ENCODE peak calls at places on chromosomes 7 and 10, in four cellular contexts. P is gastrocnemius medialis, K is HCT116, J is GM06990. M is an unnamed sample. For H3K27me3, the result is how much of the 10 kb centered on the place peaks cover.

GRCh38 chr7:55019691-55020480 is 1.1 kb downstream of the EGFR start:
- DNase-seq in K (no peak), J (no peak), P (peak), M (peak)

GRCh38 chr7:18590744-18591340 is 95.3 kb downstream of the HDAC9 start:
- DNase-seq in J (no peak), P (no peak), K (peak), M (no peak)

GRCh38 chr7:80929619-80930018 is 10.8 kb upstream of the SEMA3C start:
- DNase-seq in J (no peak), P (no peak), K (no peak), M (no peak)

GRCh38 chr7:83976302-83976701 is 218.3 kb downstream of the SEMA3A start:
- DNase-seq in P (no peak), J (no peak), K (no peak), M (no peak)

GRCh38 chr7:24827589-24827988 is 70.3 kb upstream of the GSDME start:
- DNase-seq in P (no peak), J (no peak), K (no peak), M (no peak)

GRCh38 chr10:118246340-118247247 is 95.5 kb downstream of the FAM204A start:
- DNase-seq in J (no peak), P (no peak), K (no peak), M (no peak)

GRCh38 chr10:111234903-111235302 is 158.1 kb downstream of the ADRA2A start:
- DNase-seq in J (no peak), P (no peak), K (no peak), M (no peak)

GRCh38 chr7:43834463-43835251 is 34.7 kb downstream of the MRPS24 start:
- DNase-seq in P (no peak), J (peak), K (no peak), M (no peak)

GRCh38 chr7:135205850-135206249 is 5.5 kb downstream of the WDR91 start:
- DNase-seq in K (no peak), P (no peak), J (no peak), M (no peak)

GRCh38 chr10:31599626-31600504 is 280.8 kb downstream of the ZEB1 start:
- DNase-seq in P (no peak), K (no peak), J (no peak), M (no peak)

GRCh38 chr7:102933763-102934162 is 21.0 kb downstream of the LRRC17 start:
- DNase-seq in J (no peak), K (no peak), P (peak), M (peak)

GRCh38 chr7:101240226-101241014 is 2.8 kb upstream of the CLDN15 start:
- DNase-seq in J (no peak), P (no peak), K (no peak), M (no peak)

GRCh38 chr7:87482115-87482514 is 6.6 kb upstream of the ABCB4 start:
- DNase-seq in P (no peak), J (no peak), K (no peak), M (no peak)

GRCh38 chr10:49139866-49140195 is 6.0 kb upstream of the FAM170B start:
- DNase-seq in J (no peak), K (peak), P (no peak), M (no peak)

GRCh38 chr7:146658604-146659003 is 542.0 kb downstream of the CNTNAP2 start:
- DNase-seq in J (no peak), K (no peak), P (no peak), M (no peak)

GRCh38 chr10:110967645-110968044 is 48.2 kb downstream of the SHOC2 start:
- DNase-seq in K (no peak), P (no peak), J (no peak), M (no peak)

GRCh38 chr10:123136806-123137642 is 1.3 kb downstream of the HMX3 start:
- DNase-seq in J (peak), K (no peak), P (no peak), M (no peak)

GRCh38 chr7:140625908-140626868 is 14.4 kb downstream of the DENND2A start:
- DNase-seq in J (no peak), P (peak), K (no peak), M (peak)

GRCh38 chr7:6291531-6291930 is 19.1 kb upstream of the CYTH3 start:
- DNase-seq in J (no peak), K (no peak), P (no peak), M (no peak)

GRCh38 chr10:131532745-131533341 is 221.3 kb upstream of the TCERG1L start:
- DNase-seq in J (no peak), P (no peak), K (no peak), M (no peak)

DNA sequence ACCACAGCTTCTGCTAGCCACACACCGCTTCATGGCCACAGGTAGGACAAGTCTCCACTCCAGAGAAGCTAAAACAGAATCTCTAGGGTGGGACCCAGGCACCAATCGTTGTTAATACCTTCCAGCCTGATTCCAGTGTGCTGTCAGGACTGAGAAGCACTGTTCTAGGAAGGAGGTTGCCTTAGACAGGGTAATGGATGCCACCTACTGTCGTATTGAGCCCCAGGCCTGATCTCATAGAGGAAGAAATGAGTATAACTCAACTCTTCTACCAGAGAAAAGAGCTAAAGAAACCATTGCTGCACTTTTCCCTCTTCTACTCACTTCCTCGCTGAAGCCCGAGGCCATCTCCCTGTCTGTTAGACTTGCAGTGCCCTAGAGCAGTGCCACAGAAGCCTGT is 31.8 kb downstream of the CNNM1 start:
- DNase-seq in K (no peak), J (no peak), P (no peak), M (no peak)
- TF ChIP-seq CTCF in K (no peak), J (no peak), P (no peak), M (no peak)

GRCh38 chr10:114279886-114280644 is 41.0 kb downstream of the VWA2 start:
- DNase-seq in P (no peak), J (no peak), K (no peak), M (no peak)

GRCh38 chr10:114282526-114282925 is 43.5 kb downstream of the VWA2 start:
- DNase-seq in K (no peak), P (no peak), J (no peak), M (no peak)

GRCh38 chr10:114283091-114283490 is 44.0 kb downstream of the VWA2 start:
- DNase-seq in P (no peak), J (no peak), K (no peak), M (no peak)

GRCh38 chr10:114281006-114281405 is 42.0 kb downstream of the VWA2 start:
- DNase-seq in K (no peak), P (no peak), J (no peak), M (no peak)

DNA sequence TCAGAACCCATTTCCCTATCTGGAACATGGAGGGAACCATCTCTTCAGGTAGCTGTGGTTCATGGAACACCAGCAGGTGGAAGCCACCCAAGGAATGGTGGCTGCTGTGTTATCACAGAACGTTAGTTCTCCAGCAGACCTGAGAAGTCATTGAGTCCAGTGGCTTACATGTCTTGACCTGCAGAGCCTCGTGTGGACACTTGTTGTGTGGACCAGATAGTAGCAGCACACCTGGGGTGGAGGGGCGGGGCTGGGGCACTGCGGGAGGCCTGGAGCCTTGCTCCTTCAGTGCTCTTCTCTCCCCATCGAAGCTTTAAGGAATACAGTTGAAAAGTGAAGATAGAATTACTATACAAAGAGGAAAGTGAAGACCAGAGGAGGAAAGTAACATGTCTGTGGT is 42.4 kb downstream of the VWA2 start:
- DNase-seq in J (no peak), K (no peak), P (no peak), M (no peak)
- H3K27me3 ChIP-seq in J (under half), K (under half), P (under half), M (under half)

GRCh38 chr10:79457256-79457785 is 11.9 kb upstream of the ZCCHC24 start:
- DNase-seq in J (no peak), K (no peak), P (no peak), M (no peak)
- TF ChIP-seq CTCF in J (no peak), K (no peak), P (no peak), M (no peak)

DNA sequence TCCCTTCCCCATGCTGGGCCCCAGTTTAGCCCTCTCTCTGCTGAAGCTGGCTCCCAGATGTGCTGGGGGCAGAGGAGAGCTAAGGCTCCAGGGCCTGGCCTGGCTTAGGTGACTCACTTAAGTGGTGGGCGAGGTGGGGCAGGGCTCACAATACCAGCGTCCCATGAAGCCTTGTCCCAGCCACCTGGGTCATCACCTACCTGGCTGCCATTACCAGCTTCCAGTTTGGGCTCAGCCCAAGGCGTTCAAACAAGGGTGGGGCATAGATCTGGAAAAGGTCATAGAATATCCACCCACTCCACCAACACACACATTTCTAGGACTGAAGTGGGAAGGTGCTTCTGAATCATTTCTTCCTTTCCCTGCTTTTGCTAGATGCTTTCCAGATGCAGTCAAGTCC is 8.3 kb downstream of the KAZALD1 start:
- DNase-seq in J (no peak), K (no peak), P (no peak), M (no peak)
- H3K27me3 ChIP-seq in J (under half), K (under half), P (under half), M (under half)

GRCh38 chr10:93992400-93993030 is 1.2 kb upstream of the PLCE1 start:
- DNase-seq in P (no peak), K (no peak), J (no peak), M (no peak)
- TF ChIP-seq CTCF in P (no peak), K (no peak), J (no peak), M (no peak)

GRCh38 chr7:155426543-155427410 is 31.2 kb upstream of the EN2 start:
- DNase-seq in K (no peak), P (no peak), J (no peak), M (no peak)

GRCh38 chr7:155423337-155424285 is 34.3 kb upstream of the EN2 start:
- DNase-seq in P (no peak), K (no peak), J (no peak), M (no peak)

GRCh38 chr7:155425946-155426345 is 32.0 kb upstream of the EN2 start:
- DNase-seq in J (no peak), P (no peak), K (no peak), M (no peak)

GRCh38 chr7:155424301-155425010 is 33.5 kb upstream of the EN2 start:
- DNase-seq in P (no peak), K (no peak), J (no peak), M (no peak)

DNA sequence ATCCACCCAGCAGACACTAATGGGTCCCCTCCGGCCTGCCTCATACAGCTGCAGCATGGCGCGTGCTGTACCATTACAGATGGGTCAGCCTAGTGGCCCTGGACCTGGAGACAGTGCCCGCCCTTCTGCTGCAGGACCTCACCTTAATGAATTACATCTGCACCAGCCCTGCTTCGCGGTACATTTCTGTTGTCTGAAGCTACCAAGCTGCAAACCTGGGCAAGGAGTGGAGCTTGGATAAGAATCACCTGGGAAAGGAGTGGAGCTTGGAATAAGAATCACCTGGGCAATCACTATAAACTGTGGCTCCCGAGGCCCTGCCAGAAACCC is 33.0 kb upstream of the EN2 start:
- DNase-seq in K (no peak), J (no peak), P (no peak), M (no peak)
- H3K27me3 ChIP-seq in K (under half), J (under half), P (under half), M (under half)

DNA sequence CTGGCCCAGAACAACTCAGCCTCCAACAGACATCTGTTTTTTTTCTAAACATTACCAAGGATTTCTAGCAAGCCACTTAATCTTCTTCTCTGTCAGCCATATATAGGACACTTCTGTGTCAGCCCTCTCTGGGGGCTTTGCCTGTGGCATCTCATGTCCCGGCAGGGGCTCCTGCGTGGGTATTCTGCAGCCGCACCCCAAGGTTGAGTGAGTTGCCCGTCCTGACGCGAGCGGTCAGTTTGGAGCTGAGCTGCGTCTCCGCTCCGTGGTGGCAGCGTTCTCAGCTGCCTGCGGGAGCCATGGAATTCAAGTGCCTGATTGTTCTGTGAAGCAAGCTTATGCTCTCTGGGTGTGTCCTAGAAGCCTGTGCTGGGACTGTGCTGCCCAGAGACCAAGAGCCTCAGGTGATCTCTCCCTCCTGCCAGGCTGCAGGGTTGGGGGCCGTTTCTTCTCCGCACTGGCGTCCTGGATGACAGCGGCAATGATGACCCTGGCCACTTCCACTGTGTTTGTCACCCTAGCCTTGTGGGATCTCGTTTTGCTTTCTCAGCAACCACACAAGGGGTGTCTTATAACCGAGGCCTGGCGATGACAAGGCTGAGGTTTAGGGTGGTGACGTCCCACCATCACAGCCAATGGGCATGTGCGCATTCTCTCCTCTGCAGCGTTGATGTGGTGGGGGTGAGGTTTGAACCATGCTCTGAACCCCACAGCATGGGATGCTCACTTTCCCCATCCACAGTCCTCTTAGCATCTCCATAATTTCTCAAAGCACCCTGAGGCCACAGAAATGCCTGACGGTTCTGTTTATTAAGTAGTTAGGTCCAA is 612.6 kb upstream of the FOXK1 start:
- DNase-seq in K (no peak), J (no peak), P (no peak), M (no peak)
- TF ChIP-seq CTCF in K (no peak), J (no peak), P (no peak), M (no peak)

GRCh38 chr10:116139886-116140285 is 133.1 kb downstream of the GFRA1 start:
- DNase-seq in P (no peak), K (no peak), J (no peak), M (no peak)
- H3K27me3 ChIP-seq in P (under half), K (half or more), J (under half), M (under half)

GRCh38 chr7:141710301-141710700 is 2.1 kb downstream of the WEE2 start:
- DNase-seq in K (no peak), J (no peak), P (no peak), M (no peak)
- TF ChIP-seq CTCF in K (no peak), J (no peak), P (no peak), M (no peak)

M was measured in uterus.